ENCODE peak calls at places on chromosomes 11 and 22, in five cellular contexts. R is IMR-90, S is A549, A is K562, P is HepG2. Y is an unnamed sample.

GRCh38 chr11:117625237-117625636 is 171.8 kb downstream of the DSCAML1 start:
- DNase-seq in R (no peak), S (no peak), A (no peak), P (no peak), Y (no peak)

GRCh38 chr11:58647141-58647699 is 24.8 kb downstream of the CNTF start:
- DNase-seq in R (no peak), S (no peak), A (no peak), P (no peak), Y (no peak)

GRCh38 chr11:12842933-12843636 is 166.0 kb upstream of the RASSF10 start:
- DNase-seq in R (no peak), S (peak), A (peak), P (no peak), Y (no peak)

GRCh38 chr22:46661221-46661851 is 41.1 kb downstream of the GRAMD4 start:
- DNase-seq in R (peak), S (peak), A (no peak), P (no peak), Y (no peak)

GRCh38 chr22:23772315-23773246 is at the start of gene MMP11:
- DNase-seq in R (no peak), S (no peak), A (peak), P (no peak), Y (no peak)

GRCh38 chr22:19062139-19062789 is 59.9 kb downstream of the DGCR2 start:
- DNase-seq in R (peak), S (no peak), A (no peak), P (no peak), Y (no peak)

GRCh38 chr11:28231475-28231874 is 123.3 kb downstream of the METTL15 start:
- DNase-seq in R (peak), S (peak), A (no peak), P (no peak), Y (no peak)

GRCh38 chr22:48740086-48740730 is 1087.5 kb downstream of the BRD1 start:
- DNase-seq in R (no peak), S (no peak), A (no peak), P (no peak), Y (no peak)

GRCh38 chr22:44144046-44144569 is 36.6 kb upstream of the PARVG start:
- DNase-seq in R (no peak), S (no peak), A (no peak), P (no peak), Y (no peak)

GRCh38 chr11:44199816-44200215 is 104.3 kb downstream of the EXT2 start:
- DNase-seq in R (peak), S (no peak), A (no peak), P (no peak), Y (no peak)

GRCh38 chr11:15481871-15482270 is 367.1 kb downstream of the INSC start:
- DNase-seq in R (no peak), S (no peak), A (no peak), P (no peak), Y (no peak)

GRCh38 chr11:26331911-26332571 is at the start of gene ANO3:
- DNase-seq in R (peak), S (peak), A (peak), P (peak), Y (peak)

GRCh38 chr11:112652786-112653390 is 308.3 kb upstream of the NCAM1 start:
- DNase-seq in R (peak), S (no peak), A (no peak), P (no peak), Y (no peak)

GRCh38 chr11:128501008-128501407 is 86.3 kb downstream of the ETS1 start:
- DNase-seq in R (no peak), S (no peak), A (no peak), P (no peak), Y (no peak)

GRCh38 chr11:77126156-77126775 is 1.8 kb upstream of the MYO7A start:
- DNase-seq in R (no peak), S (no peak), A (no peak), P (no peak), Y (no peak)

GRCh38 chr22:37981282-37982011 is 2.9 kb downstream of the SOX10 start:
- DNase-seq in R (no peak), S (no peak), A (no peak), P (peak), Y (no peak)

GRCh38 chr11:12900496-12900895 is 108.6 kb upstream of the RASSF10 start:
- DNase-seq in R (peak), S (peak), A (no peak), P (peak), Y (no peak)

GRCh38 chr11:134999490-135000066 is 587.5 kb upstream of the B3GAT1 start:
- DNase-seq in R (no peak), S (no peak), A (no peak), P (no peak), Y (no peak)

GRCh38 chr22:20793386-20794131 is 19.6 kb downstream of the SERPIND1 start:
- DNase-seq in R (no peak), S (no peak), A (no peak), P (no peak), Y (no peak)

GRCh38 chr11:84465040-84465439 is 1162.1 kb downstream of the DLG2 start:
- DNase-seq in R (no peak), S (no peak), A (no peak), P (no peak), Y (no peak)

GRCh38 chr22:41915035-41915782 is at the start of gene SHISA8:
- DNase-seq in R (peak), S (no peak), A (no peak), P (no peak), Y (no peak)

GRCh38 chr11:101617735-101618332 is 34.0 kb upstream of the TRPC6 start:
- DNase-seq in R (peak), S (no peak), A (no peak), P (no peak), Y (peak)

GRCh38 chr22:27719535-27720227 is 81.9 kb downstream of the MN1 start:
- DNase-seq in R (peak), S (peak), A (peak), P (peak), Y (no peak)

GRCh38 chr22:19038164-19038546 is 84.1 kb downstream of the DGCR2 start:
- DNase-seq in R (no peak), S (no peak), A (no peak), P (no peak), Y (no peak)

GRCh38 chr22:20438678-20439492 is 1.3 kb upstream of the SCARF2 start:
- DNase-seq in R (no peak), S (peak), A (peak), P (peak), Y (no peak)

DNA sequence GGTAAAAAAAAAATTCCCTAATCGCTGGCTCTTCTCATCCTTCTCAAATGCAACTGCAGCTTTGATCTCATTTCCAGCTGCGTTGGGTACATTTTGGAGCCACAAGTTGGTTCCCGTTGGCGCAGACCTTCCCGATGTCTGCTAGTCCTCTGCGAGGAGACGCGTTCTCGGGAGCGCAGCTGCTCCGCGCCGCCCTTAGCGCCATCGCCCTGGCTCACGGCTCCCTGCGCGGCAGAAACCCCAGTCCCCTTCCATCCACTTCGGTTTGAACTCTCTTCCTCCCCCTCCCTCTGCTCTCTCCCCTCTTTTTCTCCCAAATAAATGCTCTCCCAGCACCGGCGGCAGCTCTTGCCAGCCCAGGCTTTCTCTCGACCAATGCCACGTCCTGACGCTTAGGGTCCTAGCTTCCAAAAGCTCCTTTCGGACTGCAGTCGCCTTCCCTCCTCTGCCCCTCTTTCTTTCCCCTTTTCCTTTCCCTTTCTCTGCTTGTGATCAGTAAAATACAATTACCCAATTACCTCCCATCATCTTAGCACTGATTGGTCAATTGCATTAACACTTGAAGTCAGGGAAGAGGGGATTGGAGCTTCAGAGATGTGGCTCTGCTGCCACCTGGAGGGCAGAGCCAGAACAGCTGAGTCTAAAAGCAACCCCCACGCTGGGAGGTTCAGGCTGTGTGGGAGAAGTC is 1165.7 kb downstream of the LRRC4C start:
- DNase-seq in R (peak), S (peak), A (peak), P (peak), Y (peak)
- TF ChIP-seq MAFK in R (no peak), S (no peak), A (no peak), P (no peak), Y (no peak)

GRCh38 chr11:114158886-114159285 is 99.4 kb downstream of the ZBTB16 start:
- DNase-seq in R (peak), S (no peak), A (no peak), P (no peak), Y (no peak)
- TF ChIP-seq MAFK in R (no peak), S (no peak), A (no peak), P (no peak), Y (no peak)

GRCh38 chr11:6705905-6706535 is 22.9 kb upstream of the MRPL17 start:
- DNase-seq in R (peak), S (peak), A (peak), P (peak), Y (no peak)
- TF ChIP-seq MAFK in R (no peak), S (no peak), A (no peak), P (no peak), Y (no peak)

GRCh38 chr11:125090816-125091215 is 20.6 kb downstream of the TMEM218 start:
- DNase-seq in R (no peak), S (no peak), A (no peak), P (no peak), Y (no peak)

GRCh38 chr11:125091877-125092664 is 19.4 kb downstream of the TMEM218 start:
- DNase-seq in R (no peak), S (no peak), A (no peak), P (no peak), Y (no peak)

GRCh38 chr11:125092669-125093068 is 18.8 kb downstream of the TMEM218 start:
- DNase-seq in R (no peak), S (no peak), A (no peak), P (no peak), Y (no peak)

GRCh38 chr11:125093502-125093901 is 17.9 kb downstream of the TMEM218 start:
- DNase-seq in R (no peak), S (no peak), A (no peak), P (no peak), Y (no peak)

DNA sequence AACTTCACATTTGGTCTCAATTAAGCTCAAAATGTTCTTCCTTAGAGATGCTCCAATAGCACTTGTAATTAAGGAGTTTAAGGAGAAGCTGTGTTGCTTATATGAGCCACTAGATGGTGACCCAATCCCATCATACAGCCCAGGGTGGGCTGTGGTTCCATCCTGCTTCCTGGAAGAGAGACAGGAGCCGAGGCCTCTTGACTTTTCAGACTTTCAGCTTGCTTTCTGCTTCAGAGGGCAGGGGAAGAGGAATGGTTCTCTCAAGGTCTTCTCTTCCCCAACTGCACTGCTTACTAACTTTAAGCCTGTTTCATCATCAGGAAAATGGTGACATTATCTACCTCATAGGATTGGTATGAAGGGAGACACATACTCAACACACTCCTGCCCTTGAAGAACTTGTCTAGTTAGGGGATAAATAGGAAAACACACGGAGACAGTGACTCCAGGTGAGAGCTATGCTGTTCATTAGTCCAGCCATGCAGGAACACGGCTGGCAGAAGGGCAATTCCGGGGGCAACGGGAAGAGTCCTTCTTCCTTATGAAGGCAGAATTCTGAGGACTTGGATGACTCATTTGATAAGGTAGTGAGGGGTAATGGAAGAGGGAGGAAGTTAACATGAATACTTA is 20.1 kb downstream of the TMEM218 start:
- DNase-seq in R (peak), S (peak), A (peak), P (peak), Y (no peak)
- TF ChIP-seq MAFK in R (no peak), S (no peak), A (no peak), P (no peak), Y (no peak)